ENCODE peak calls at places on chromosomes 6 and 20, in four cellular contexts. F is HL-60, G is K562, J is GM12878. C is an unnamed sample.

GRCh38 chr6:112214749-112215269 is 39.6 kb downstream of the LAMA4 start:
- DNase-seq in F (peak), G (no peak), J (no peak), C (no peak)

GRCh38 chr6:39882567-39882953 is 51.7 kb downstream of the MOCS1 start:
- DNase-seq in J (no peak), F (no peak), G (no peak), C (no peak)

GRCh38 chr6:53833147-53833546 is 38.3 kb downstream of the LRRC1 start:
- DNase-seq in G (no peak), F (no peak), J (no peak), C (no peak)

GRCh38 chr6:12637960-12638641 is 78.5 kb upstream of the PHACTR1 start:
- DNase-seq in J (peak), F (peak), G (peak), C (no peak)

GRCh38 chr6:6469074-6469473 is 119.4 kb upstream of the LY86 start:
- DNase-seq in F (peak), J (no peak), G (no peak), C (no peak)

GRCh38 chr20:24507182-24507853 is 37.9 kb downstream of the SYNDIG1 start:
- DNase-seq in F (no peak), G (peak), J (no peak), C (no peak)

GRCh38 chr20:62724692-62725595 is 16.3 kb downstream of the NTSR1 start:
- DNase-seq in J (no peak), G (no peak), F (no peak), C (no peak)

GRCh38 chr6:37550436-37550835 is 50.7 kb upstream of the CCDC167 start:
- DNase-seq in J (no peak), G (no peak), F (no peak), C (no peak)

GRCh38 chr20:46047821-46048220 is 18.8 kb downstream of the SLC12A5 start:
- DNase-seq in J (no peak), F (no peak), G (no peak), C (no peak)

GRCh38 chr20:41664584-41664983 is 46.4 kb upstream of the CHD6 start:
- DNase-seq in J (peak), G (peak), F (peak), C (no peak)

GRCh38 chr6:168469198-168469943 is 28.4 kb downstream of the SMOC2 start:
- DNase-seq in F (no peak), G (no peak), J (no peak), C (no peak)

GRCh38 chr6:53811082-53811481 is 16.3 kb downstream of the LRRC1 start:
- DNase-seq in J (peak), F (no peak), G (no peak), C (no peak)

GRCh38 chr6:52515219-52515960 is 61.5 kb downstream of the TRAM2 start:
- DNase-seq in G (no peak), F (no peak), J (no peak), C (no peak)

GRCh38 chr6:128275681-128276080 is 244.7 kb downstream of the PTPRK start:
- DNase-seq in J (no peak), F (no peak), G (no peak), C (no peak)

GRCh38 chr20:46562373-46563169 is 12.1 kb upstream of the OCSTAMP start:
- DNase-seq in J (no peak), G (peak), F (peak), C (peak)

GRCh38 chr6:70709826-70710225 is 42.1 kb downstream of the SMAP1 start:
- DNase-seq in G (no peak), J (no peak), F (no peak), C (no peak)

GRCh38 chr6:127207591-127208120 is 59.0 kb upstream of the RNF146 start:
- DNase-seq in J (no peak), F (no peak), G (no peak), C (no peak)

GRCh38 chr6:56282391-56282790 is 35.0 kb upstream of the COL21A1 start:
- DNase-seq in F (no peak), G (no peak), J (no peak), C (no peak)

GRCh38 chr6:104640141-104640700 is 219.5 kb downstream of the HACE1 start:
- DNase-seq in G (no peak), J (no peak), F (no peak), C (no peak)

GRCh38 chr6:32867559-32868256 is 13.7 kb downstream of the PSMB9 start:
- DNase-seq in J (no peak), G (no peak), F (no peak), C (no peak)

GRCh38 chr20:6395695-6396094 is 272.9 kb upstream of the FERMT1 start:
- DNase-seq in G (no peak), J (no peak), F (peak), C (no peak)

GRCh38 chr20:59955131-59955796 is 3.0 kb upstream of the CDH26 start:
- DNase-seq in J (no peak), F (no peak), G (peak), C (no peak)

GRCh38 chr6:113857565-113858066 is 471 bp downstream of the MARCKS start:
- DNase-seq in J (no peak), G (no peak), F (no peak), C (no peak)

GRCh38 chr6:37109714-37110454 is 60.1 kb upstream of the PIM1 start:
- DNase-seq in F (no peak), G (peak), J (no peak), C (no peak)

GRCh38 chr6:390914-391558 is 516 bp upstream of the IRF4 start:
- DNase-seq in J (no peak), G (no peak), F (no peak), C (no peak)

GRCh38 chr20:37042986-37043972 is 52.5 kb downstream of the RBL1 start:
- DNase-seq in F (no peak), J (peak), G (no peak), C (peak)

GRCh38 chr6:162675503-162675902 is 52.1 kb downstream of the PRKN start:
- DNase-seq in G (no peak), F (no peak), J (no peak), C (no peak)

GRCh38 chr6:168390746-168391400 is 50.1 kb upstream of the SMOC2 start:
- DNase-seq in G (no peak), F (no peak), J (no peak), C (no peak)

GRCh38 chr6:24974182-24975171 is 38.7 kb upstream of the RIPOR2 start:
- DNase-seq in J (no peak), G (no peak), F (no peak), C (no peak)

GRCh38 chr6:28922841-28923317 is 906 bp downstream of the TRIM27 start:
- DNase-seq in G (peak), F (no peak), J (no peak), C (no peak)

GRCh38 chr20:64161595-64162238 is 2.5 kb upstream of the MYT1 start:
- DNase-seq in F (no peak), J (no peak), G (peak), C (peak)

GRCh38 chr6:100808638-100809275 is 72.4 kb downstream of the ASCC3 start:
- DNase-seq in G (no peak), J (no peak), F (no peak), C (no peak)

GRCh38 chr20:23350855-23351838 is 556 bp downstream of the NXT1 start:
- DNase-seq in G (peak), J (no peak), F (peak), C (no peak)
- TF ChIP-seq SPI1 in G (no peak), J (no peak), F (no peak), C (no peak)

GRCh38 chr20:38245753-38246152 is 14.8 kb downstream of the KIAA1755 start:
- DNase-seq in J (no peak), G (no peak), F (no peak), C (no peak)
- TF ChIP-seq POLR2AphosphoS5 in J (no peak), G (no peak), F (no peak), C (no peak)

DNA sequence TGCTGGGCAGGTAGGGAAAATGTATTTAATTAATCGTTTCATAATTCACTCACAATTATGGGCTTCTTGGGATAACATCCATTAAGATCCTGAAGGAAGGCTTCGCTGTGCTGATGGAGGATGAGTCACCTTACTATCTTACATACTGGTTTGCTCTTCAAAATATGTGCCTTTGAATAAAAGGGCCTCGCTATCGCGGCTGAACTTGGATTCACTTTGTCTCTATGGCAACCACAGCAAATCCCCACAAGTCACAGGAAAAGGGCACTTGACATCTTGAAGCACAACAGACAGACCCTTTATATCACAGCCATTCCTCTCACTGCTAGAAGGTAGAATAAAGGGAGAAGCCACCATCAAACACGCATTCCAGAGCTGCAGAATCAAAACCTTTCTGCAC is 141.3 kb upstream of the MYLIP start:
- DNase-seq in J (no peak), F (no peak), G (peak), C (no peak)
- TF ChIP-seq SPI1 in J (no peak), F (no peak), G (no peak), C (no peak)

GRCh38 chr6:90375681-90376439 is 79.2 kb upstream of the BACH2 start:
- DNase-seq in G (no peak), J (no peak), F (no peak), C (no peak)
- TF ChIP-seq POLR2AphosphoS5 in G (no peak), J (no peak), F (no peak), C (no peak)

GRCh38 chr6:119980802-119981201 is 631.2 kb upstream of the MAN1A1 start:
- DNase-seq in F (no peak), J (no peak), G (no peak), C (no peak)

GRCh38 chr6:119979862-119980261 is 630.3 kb upstream of the MAN1A1 start:
- DNase-seq in G (peak), F (no peak), J (no peak), C (no peak)

GRCh38 chr6:119974430-119975159 is 625.0 kb upstream of the MAN1A1 start:
- DNase-seq in J (no peak), G (no peak), F (no peak), C (no peak)

GRCh38 chr6:119978274-119978889 is 628.8 kb upstream of the MAN1A1 start:
- DNase-seq in G (peak), J (no peak), F (no peak), C (no peak)
- TF ChIP-seq SPI1 in G (no peak), J (no peak), F (no peak), C (no peak)

GRCh38 chr6:129498950-129499870 is 210.8 kb downstream of the ARHGAP18 start:
- DNase-seq in F (peak), G (peak), J (no peak), C (no peak)

GRCh38 chr6:129500958-129501381 is 209.0 kb downstream of the ARHGAP18 start:
- DNase-seq in F (no peak), G (peak), J (no peak), C (no peak)

GRCh38 chr6:129501401-129502051 is 208.5 kb downstream of the ARHGAP18 start:
- DNase-seq in J (no peak), F (no peak), G (peak), C (no peak)

GRCh38 chr6:129499871-129500219 is 210.1 kb downstream of the ARHGAP18 start:
- DNase-seq in F (no peak), J (no peak), G (no peak), C (no peak)

DNA sequence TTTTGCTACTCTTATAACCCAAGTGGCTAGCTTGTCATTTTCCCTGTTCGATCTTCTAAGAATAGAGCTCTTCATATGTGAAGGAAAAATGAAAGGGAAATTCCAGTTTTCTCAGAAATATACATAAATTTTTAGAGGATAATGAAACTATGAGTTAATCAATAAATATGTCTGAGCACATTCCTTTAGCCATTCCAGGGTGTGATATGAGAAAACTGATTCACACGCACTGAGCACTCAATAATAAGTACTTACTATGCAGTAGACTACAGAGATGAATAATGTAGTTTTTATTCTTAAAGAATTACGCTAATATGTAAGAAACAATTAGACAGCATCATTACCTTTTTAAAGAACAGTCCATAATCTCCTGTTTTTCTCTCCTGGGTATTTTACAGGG is 207.7 kb downstream of the ARHGAP18 start:
- DNase-seq in G (no peak), F (no peak), J (no peak), C (no peak)
- TF ChIP-seq POLR2AphosphoS5 in G (no peak), F (no peak), J (no peak), C (no peak)

GRCh38 chr20:11117808-11118528 is 444.2 kb upstream of the JAG1 start:
- DNase-seq in F (no peak), G (no peak), J (no peak), C (no peak)

GRCh38 chr20:11118802-11119380 is 445.1 kb upstream of the JAG1 start:
- DNase-seq in J (no peak), G (no peak), F (no peak), C (no peak)

GRCh38 chr20:11124849-11125505 is 451.2 kb upstream of the JAG1 start:
- DNase-seq in F (no peak), J (no peak), G (no peak), C (no peak)

GRCh38 chr20:11120451-11120850 is 446.7 kb upstream of the JAG1 start:
- DNase-seq in J (no peak), F (no peak), G (no peak), C (no peak)
- TF ChIP-seq SPI1 in J (no peak), F (no peak), G (no peak), C (no peak)

DNA sequence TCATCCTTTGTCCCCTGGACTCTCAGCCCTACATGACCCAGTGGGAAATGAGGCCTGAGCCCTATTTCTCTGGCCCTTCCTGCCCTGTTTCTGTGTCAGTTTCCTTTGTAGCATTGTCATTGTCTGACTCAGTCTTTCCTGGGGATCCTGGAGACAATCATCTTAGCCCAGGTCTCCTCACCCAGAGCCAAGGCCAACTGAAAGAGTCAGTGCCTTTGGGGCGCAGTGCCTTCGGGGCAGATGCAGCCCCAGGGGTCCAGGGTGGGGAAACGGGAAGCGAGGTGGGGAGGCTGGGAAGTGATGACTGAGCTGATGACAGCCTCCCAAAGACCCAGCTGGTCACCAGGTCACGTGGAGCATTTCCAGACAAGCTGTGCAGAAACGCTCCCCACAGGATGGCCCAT is 93.3 kb upstream of the SULF2 start:
- DNase-seq in F (no peak), J (no peak), G (no peak), C (no peak)
- TF ChIP-seq POLR2AphosphoS5 in F (no peak), J (no peak), G (no peak), C (no peak)

DNA sequence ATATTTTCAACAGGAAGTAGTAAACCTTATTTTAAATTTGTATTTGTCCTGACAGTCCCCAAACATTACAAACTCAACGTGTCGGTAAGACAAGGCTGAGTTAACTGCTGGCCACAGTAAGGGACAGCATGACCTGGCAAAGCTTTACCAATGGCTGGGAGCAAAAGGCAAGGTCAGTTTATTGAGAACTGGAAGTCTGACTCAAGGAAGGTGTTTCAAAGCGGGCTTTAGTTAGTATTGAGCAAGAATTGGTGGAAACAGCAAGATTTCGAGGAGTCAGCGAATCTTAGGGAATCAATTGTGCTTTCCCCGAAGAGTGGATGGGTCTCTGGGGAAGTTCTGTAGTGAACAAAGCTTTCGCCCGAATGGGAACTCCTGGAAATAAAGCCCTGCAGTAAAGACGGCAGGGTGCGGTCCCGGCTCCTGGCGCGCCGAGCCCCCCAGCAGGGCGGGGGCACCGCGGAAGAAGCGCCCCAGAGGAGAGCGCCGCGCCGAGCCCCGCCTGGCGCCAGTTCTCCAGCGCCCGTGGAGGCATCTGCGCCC is 803 bp upstream of the GZF1 start:
- DNase-seq in F (no peak), J (no peak), G (peak), C (no peak)
- TF ChIP-seq SPI1 in F (no peak), J (no peak), G (no peak), C (no peak)

GRCh38 chr6:160455484-160456213 is 107.5 kb downstream of the SLC22A3 start:
- DNase-seq in F (no peak), G (peak), J (peak), C (peak)
- TF ChIP-seq POLR2AphosphoS5 in F (no peak), G (no peak), J (no peak), C (no peak)

C was measured in GM12891.